ENCODE peak calls at places on chromosomes 13 and 19, in nine cellular contexts. C is effector memory CD4-positive, alpha-beta T cell; N is H1; G is gastrocnemius medialis; U is kidney; W is upper lobe of right lung; Q is suprapubic skin; D is neural progenitor cell; R is psoas muscle. P is an unnamed sample.

GRCh38 chr19:43789029-43789428 is 8.3 kb upstream of the KCNN4 start:
- DNase-seq in Q (no peak), C (no peak), R (no peak), N (no peak), W (no peak), U (no peak), D (peak; percentile 79), G (no peak), P (no peak)

GRCh38 chr19:44745386-44745831 is 3.1 kb upstream of the BCL3 start:
- DNase-seq in D (peak; percentile 22), W (peak; percentile 77), G (peak; percentile 71), U (peak; percentile 94), N (no peak), Q (peak; percentile 87), R (peak; percentile 85), C (no peak), P (peak; percentile 83)

GRCh38 chr13:113967729-113968462 is 6.0 kb downstream of the C13orf46 start:
- DNase-seq in W (peak; percentile 60), C (no peak), G (no peak), N (no peak), R (peak; percentile 10), Q (no peak), U (peak; percentile 72), D (no peak), P (no peak)

GRCh38 chr19:47663911-47664771 is 49.1 kb upstream of the EHD2 start:
- DNase-seq in N (no peak), R (peak; percentile 75), D (no peak), Q (peak; percentile 91), C (no peak), U (peak; percentile 83), G (peak; percentile 93), W (peak; percentile 76), P (peak; percentile 76)

GRCh38 chr13:50766043-50766442 is 77.4 kb downstream of the DLEU7 start:
- DNase-seq in G (no peak), Q (no peak), C (no peak), U (no peak), W (no peak), D (no peak), N (no peak), R (no peak), P (no peak)

GRCh38 chr19:1259873-1260748 is 9.0 kb upstream of the CIRBP start:
- DNase-seq in R (peak; percentile 60), D (peak; percentile 37), G (no peak), W (peak; percentile 82), C (peak; percentile 51), N (no peak), U (no peak), Q (no peak), P (peak; percentile 57)

GRCh38 chr13:101941095-101941777 is 460.6 kb downstream of the FGF14 start:
- DNase-seq in R (no peak), U (no peak), N (no peak), Q (no peak), D (no peak), W (no peak), C (no peak), G (no peak), P (no peak)

GRCh38 chr19:39677931-39678889 is 22.5 kb downstream of the LGALS16 start:
- DNase-seq in C (no peak), W (no peak), Q (no peak), U (no peak), D (no peak), R (peak; percentile 42), N (no peak), G (peak; percentile 86), P (no peak)

GRCh38 chr19:8307965-8308866 is at the start of gene CD320:
- DNase-seq in D (peak; percentile 95), R (peak; percentile 93), U (peak; percentile 95), G (peak; percentile 84), Q (peak; percentile 93), N (no peak), C (peak; percentile 62), W (peak; percentile 95), P (peak; percentile 91)

GRCh38 chr19:18562086-18562485 is 4.4 kb downstream of the KXD1 start:
- DNase-seq in W (no peak), C (no peak), R (peak; percentile 40), U (no peak), D (no peak), G (no peak), Q (no peak), N (no peak), P (peak; percentile 79)

GRCh38 chr13:90757127-90757680 is 590.3 kb upstream of the MIR17HG start:
- DNase-seq in D (no peak), C (no peak), Q (no peak), W (no peak), U (no peak), G (no peak), R (no peak), N (no peak), P (no peak)

GRCh38 chr13:99798756-99799155 is 172.8 kb downstream of the ZIC5 start:
- DNase-seq in C (no peak), U (no peak), D (no peak), N (no peak), G (no peak), Q (no peak), R (no peak), W (no peak), P (no peak)
- H3K9me3 ChIP-seq in C (no peaks in the 10 kb centered on the region), U (no peaks in the 10 kb centered on the region), D (no peaks in the 10 kb centered on the region), N (no peaks in the 10 kb centered on the region), G (no peaks in the 10 kb centered on the region), Q (no peaks in the 10 kb centered on the region), R (no peaks in the 10 kb centered on the region), W (no peaks in the 10 kb centered on the region), P (no peaks in the 10 kb centered on the region)

GRCh38 chr19:55606817-55607216 is 1.4 kb downstream of the ZNF865 start:
- DNase-seq in G (no peak), Q (no peak), N (no peak), W (no peak), U (no peak), C (no peak), R (no peak), D (no peak), P (no peak)
- H3K27ac ChIP-seq in G (peak overlapping the region; percentile 91), Q (no peak overlapping the region), N (no peak overlapping the region), W (peak overlapping the region; percentile 92), U (no peak overlapping the region), C (peak overlapping the region; percentile 93), R (peak overlapping the region; percentile 96), D (no peak overlapping the region), P (peak overlapping the region; percentile 93)

DNA sequence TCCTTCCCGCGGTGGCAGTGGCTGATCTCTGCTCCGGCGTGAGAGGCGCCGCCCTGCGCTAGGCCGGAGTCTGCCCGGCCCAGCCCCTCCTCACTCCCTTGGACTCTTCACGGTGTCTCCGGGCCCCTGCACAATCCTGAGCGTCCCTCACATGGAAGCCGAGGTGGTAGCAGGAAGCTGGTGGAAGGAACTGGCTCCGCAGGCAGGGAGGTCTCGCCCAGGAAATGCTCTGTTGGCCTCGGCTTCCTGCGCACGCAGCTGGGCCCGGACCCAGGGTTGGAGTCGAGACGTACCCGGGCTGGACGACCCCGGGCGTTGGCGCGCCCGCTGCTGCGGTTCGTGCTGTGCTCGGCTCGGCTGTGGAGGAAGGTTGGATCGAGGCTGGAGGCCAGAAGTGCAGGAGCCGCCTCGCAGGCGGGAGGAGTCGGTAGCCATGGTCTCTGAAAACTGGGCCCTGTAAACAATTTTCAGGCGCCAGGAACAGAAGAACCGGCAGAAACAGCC is 46.3 kb downstream of the ZNF724 start:
- DNase-seq in R (peak; percentile 46), G (peak; percentile 11), C (no peak), D (no peak), W (no peak), Q (no peak), N (peak; percentile 9), U (no peak), P (peak; percentile 69)
- H3K9me3 ChIP-seq in R (no peaks in the 10 kb centered on the region), G (no peaks in the 10 kb centered on the region), C (no peaks in the 10 kb centered on the region), D (peaks cover 3% of the 10 kb centered on the region), W (peaks cover 4% of the 10 kb centered on the region), Q (peaks cover 8% of the 10 kb centered on the region), N (peaks cover 7% of the 10 kb centered on the region), U (peaks cover 4% of the 10 kb centered on the region), P (peaks cover 24% of the 10 kb centered on the region)

GRCh38 chr19:10643166-10643967 is 10.8 kb upstream of the ILF3 start:
- DNase-seq in G (no peak), D (no peak), N (no peak), W (no peak), Q (no peak), U (no peak), C (no peak), R (no peak), P (no peak)

GRCh38 chr19:10648360-10648759 is 5.8 kb upstream of the ILF3 start:
- DNase-seq in Q (no peak), N (no peak), W (no peak), C (no peak), R (no peak), G (no peak), D (no peak), U (no peak), P (no peak)

GRCh38 chr19:10644351-10645007 is 9.7 kb upstream of the ILF3 start:
- DNase-seq in R (peak; percentile 87), D (peak; percentile 92), U (peak; percentile 94), C (peak; percentile 66), Q (peak; percentile 91), W (peak; percentile 93), N (peak; percentile 68), G (peak; percentile 80), P (peak; percentile 85)

GRCh38 chr19:10643968-10644290 is 10.2 kb upstream of the ILF3 start:
- DNase-seq in G (no peak), R (no peak), D (no peak), W (no peak), Q (no peak), N (no peak), C (no peak), U (no peak), P (no peak)

GRCh38 chr19:10646781-10647180 is 7.4 kb upstream of the ILF3 start:
- DNase-seq in N (no peak), G (no peak), R (no peak), C (no peak), U (no peak), Q (no peak), W (no peak), D (no peak), P (no peak)
- H3K27ac ChIP-seq in N (no peak overlapping the region), G (no peak overlapping the region), R (no peak overlapping the region), C (no peak overlapping the region), U (no peak overlapping the region), Q (peak overlapping the region; percentile 33), W (no peak overlapping the region), D (no peak overlapping the region), P (no peak overlapping the region)

GRCh38 chr19:21934131-21934530 is 76.6 kb downstream of the ZNF208 start:
- DNase-seq in G (no peak), D (no peak), Q (no peak), W (no peak), U (no peak), N (no peak), C (no peak), R (no peak), P (no peak)

GRCh38 chr19:21934593-21934992 is 76.2 kb downstream of the ZNF208 start:
- DNase-seq in G (no peak), N (no peak), Q (no peak), U (no peak), D (no peak), W (no peak), C (no peak), R (no peak), P (no peak)
- H3K9me3 ChIP-seq in G (no peaks in the 10 kb centered on the region), N (peaks cover 70% of the 10 kb centered on the region), Q (peaks cover 11% of the 10 kb centered on the region), U (no peaks in the 10 kb centered on the region), D (peaks cover 20% of the 10 kb centered on the region), W (peaks cover 15% of the 10 kb centered on the region), C (no peaks in the 10 kb centered on the region), R (peaks cover 5% of the 10 kb centered on the region), P (peaks cover 41% of the 10 kb centered on the region)